ENCODE peak calls at places on chromosomes 3 and 15, in nine cellular contexts. H, E, U, V, K, O, S, A and B are unnamed samples.

GRCh38 chr3:149654188-149654601 is 3.6 kb downstream of the WWTR1 start:
- DNase-seq in U (no peak), S (no peak), K (peak), O (no peak), E (no peak), V (no peak), H (no peak), A (no peak), B (no peak)

GRCh38 chr3:111750278-111750884 is 108.7 kb upstream of the PHLDB2 start:
- DNase-seq in O (no peak), K (no peak), V (no peak), S (no peak), U (no peak), H (no peak), A (no peak), E (no peak), B (peak)

GRCh38 chr15:40923551-40923950 is 5.6 kb upstream of the DLL4 start:
- DNase-seq in E (no peak), V (no peak), H (no peak), K (no peak), S (no peak), A (no peak), U (no peak), O (no peak), B (no peak)

GRCh38 chr15:58393196-58393790 is 38.5 kb upstream of the LIPC start:
- DNase-seq in K (no peak), V (no peak), E (no peak), O (no peak), A (no peak), U (no peak), S (no peak), H (no peak), B (no peak)

GRCh38 chr3:61299343-61299742 is 48.1 kb upstream of the FHIT start:
- DNase-seq in S (no peak), V (no peak), O (no peak), K (no peak), E (no peak), A (no peak), H (no peak), U (no peak), B (no peak)

GRCh38 chr15:40766906-40767837 is 2.6 kb upstream of the C15orf62 start:
- DNase-seq in U (no peak), H (no peak), K (peak), O (no peak), S (no peak), V (no peak), A (no peak), E (no peak), B (no peak)

GRCh38 chr15:38555686-38556334 is 8.8 kb downstream of the RASGRP1 start:
- DNase-seq in S (no peak), K (peak), E (peak), U (no peak), O (no peak), H (no peak), V (no peak), A (no peak), B (no peak)

GRCh38 chr3:66507631-66508260 is 6.9 kb upstream of the LRIG1 start:
- DNase-seq in U (no peak), S (no peak), K (no peak), A (no peak), H (peak), E (no peak), V (no peak), O (no peak), B (no peak)

GRCh38 chr15:42069025-42069424 is 25.3 kb downstream of the PLA2G4D start:
- DNase-seq in S (no peak), H (no peak), E (no peak), O (no peak), A (no peak), K (no peak), V (no peak), U (no peak), B (peak)

GRCh38 chr3:183537295-183537730 is 18.2 kb downstream of the KLHL6 start:
- DNase-seq in S (no peak), O (no peak), A (no peak), U (no peak), V (no peak), H (peak), K (peak), E (peak), B (no peak)

GRCh38 chr3:78825858-78826215 is 942.0 kb downstream of the ROBO1 start:
- DNase-seq in A (no peak), V (no peak), E (no peak), H (no peak), K (no peak), O (no peak), S (no peak), U (no peak), B (no peak)

GRCh38 chr3:13020159-13020558 is 53.1 kb downstream of the IQSEC1 start:
- DNase-seq in S (no peak), U (no peak), H (no peak), O (no peak), K (no peak), A (peak), V (no peak), E (no peak), B (no peak)

GRCh38 chr3:52281980-52282801 is 3.7 kb upstream of the WDR82 start:
- DNase-seq in S (no peak), U (no peak), E (no peak), H (no peak), K (no peak), V (no peak), O (no peak), A (peak), B (no peak)

GRCh38 chr15:34793901-34794300 is 1.4 kb downstream of the ACTC1 start:
- DNase-seq in E (no peak), H (no peak), O (no peak), K (peak), V (no peak), A (no peak), S (no peak), U (no peak), B (no peak)

GRCh38 chr15:84878504-84878903 is 6.0 kb upstream of the SLC28A1 start:
- DNase-seq in A (peak), H (peak), S (peak), K (peak), E (peak), V (peak), U (peak), O (peak), B (peak)

GRCh38 chr3:66763294-66763693 is 234.8 kb upstream of the KBTBD8 start:
- DNase-seq in V (peak), U (no peak), O (no peak), H (no peak), E (no peak), K (peak), A (no peak), S (no peak), B (no peak)

GRCh38 chr15:55389276-55389631 is 18.9 kb downstream of the CCPG1 start:
- DNase-seq in V (no peak), S (no peak), H (no peak), A (no peak), O (no peak), E (no peak), K (no peak), U (no peak), B (no peak)

GRCh38 chr15:90184119-90184785 is 16.9 kb upstream of the SEMA4B start:
- DNase-seq in V (peak), U (no peak), O (peak), K (peak), E (peak), A (no peak), H (peak), S (peak), B (no peak)

GRCh38 chr3:72938471-72939265 is 50.8 kb downstream of the GXYLT2 start:
- DNase-seq in S (peak), H (peak), A (peak), E (peak), U (no peak), V (peak), O (no peak), K (peak), B (peak)

GRCh38 chr3:85589145-85589544 is 630.4 kb downstream of the CADM2 start:
- DNase-seq in S (no peak), V (no peak), H (no peak), U (no peak), E (peak), O (no peak), A (no peak), K (no peak), B (no peak)

GRCh38 chr3:36193448-36193847 is 186.9 kb upstream of the STAC start:
- DNase-seq in H (no peak), S (no peak), E (no peak), V (no peak), O (no peak), A (no peak), U (no peak), K (no peak), B (no peak)

GRCh38 chr15:42736178-42736792 is 643 bp downstream of the CDAN1 start:
- DNase-seq in A (no peak), K (peak), E (no peak), S (peak), H (peak), V (no peak), O (no peak), U (no peak), B (peak)

GRCh38 chr3:160169139-160169830 is 55.9 kb upstream of the C3orf80 start:
- DNase-seq in V (no peak), E (peak), U (no peak), S (no peak), K (peak), A (no peak), H (no peak), O (no peak), B (no peak)

GRCh38 chr15:92393994-92394326 is 279 bp downstream of the ST8SIA2 start:
- DNase-seq in A (no peak), E (no peak), V (no peak), U (no peak), S (no peak), K (no peak), H (no peak), O (no peak), B (peak)

GRCh38 chr15:33051528-33051927 is 143.0 kb downstream of the FMN1 start:
- DNase-seq in S (no peak), K (no peak), O (no peak), A (no peak), V (no peak), U (no peak), E (no peak), H (no peak), B (no peak)

GRCh38 chr3:15430624-15431023 is 3.2 kb downstream of the EAF1 start:
- DNase-seq in H (no peak), O (no peak), K (no peak), S (no peak), V (no peak), A (no peak), E (no peak), U (no peak), B (no peak)

GRCh38 chr15:71386448-71387236 is 271.4 kb downstream of the THSD4 start:
- DNase-seq in S (no peak), O (no peak), E (no peak), V (peak), U (no peak), H (no peak), A (no peak), K (no peak), B (no peak)

GRCh38 chr15:70632981-70633380 is 130.4 kb downstream of the UACA start:
- DNase-seq in O (no peak), U (no peak), E (no peak), K (no peak), A (no peak), S (no peak), H (no peak), V (no peak), B (no peak)